ENCODE peak calls at places on chromosomes 3 and 15, in five cellular contexts. One of them, this sample, is unnamed.

GRCh38 chr15:90743407-90743806 is 26.3 kb downstream of the BLM start:
- DNase-seq in pancreas: no peak
- DNase-seq in fibroblast of mammary gland: no peak
- DNase-seq in A549: no peak
- DNase-seq in astrocyte: no peak
- DNase-seq in this sample: no peak

GRCh38 chr3:172323894-172324590 is 124.2 kb downstream of the GHSR start:
- DNase-seq in fibroblast of mammary gland: peak; percentile 67
- DNase-seq in pancreas: no peak
- DNase-seq in A549: peak; percentile 21
- DNase-seq in astrocyte: peak; percentile 99
- DNase-seq in this sample: no peak

GRCh38 chr3:72579191-72579580 is 269.1 kb downstream of the SHQ1 start:
- DNase-seq in A549: no peak
- DNase-seq in astrocyte: no peak
- DNase-seq in pancreas: no peak
- DNase-seq in fibroblast of mammary gland: no peak
- DNase-seq in this sample: no peak

GRCh38 chr15:90291679-90292356 is 26.3 kb downstream of the NGRN start:
- DNase-seq in pancreas: no peak
- DNase-seq in fibroblast of mammary gland: peak; percentile 24
- DNase-seq in A549: peak; percentile 71
- DNase-seq in astrocyte: no peak
- DNase-seq in this sample: peak; percentile 34

GRCh38 chr3:161275919-161276318 is 54.8 kb downstream of the NMD3 start:
- DNase-seq in astrocyte: no peak
- DNase-seq in pancreas: no peak
- DNase-seq in A549: no peak
- DNase-seq in fibroblast of mammary gland: no peak
- DNase-seq in this sample: no peak

GRCh38 chr3:195352895-195353488 is 82.0 kb upstream of the XXYLT1 start:
- DNase-seq in astrocyte: peak; percentile 53
- DNase-seq in fibroblast of mammary gland: peak; percentile 65
- DNase-seq in pancreas: no peak
- DNase-seq in A549: peak; percentile 54
- DNase-seq in this sample: no peak

GRCh38 chr3:165206454-165207266 is 10.5 kb upstream of the SLITRK3 start:
- DNase-seq in astrocyte: peak; percentile 61
- DNase-seq in pancreas: peak; percentile 86
- DNase-seq in A549: peak; percentile 80
- DNase-seq in fibroblast of mammary gland: peak; percentile 80
- DNase-seq in this sample: peak; percentile 10

GRCh38 chr3:11641683-11642407 is 1.9 kb downstream of the VGLL4 start:
- DNase-seq in pancreas: no peak
- DNase-seq in fibroblast of mammary gland: peak; percentile 67
- DNase-seq in astrocyte: peak; percentile 60
- DNase-seq in A549: no peak
- DNase-seq in this sample: no peak

GRCh38 chr15:74378853-74379252 is 11.4 kb upstream of the CYP11A1 start:
- DNase-seq in astrocyte: peak; percentile 83
- DNase-seq in pancreas: no peak
- DNase-seq in fibroblast of mammary gland: no peak
- DNase-seq in A549: peak; percentile 21
- DNase-seq in this sample: no peak

GRCh38 chr3:196207159-196207832 is 3.9 kb downstream of the ZDHHC19 start:
- DNase-seq in astrocyte: no peak
- DNase-seq in pancreas: no peak
- DNase-seq in fibroblast of mammary gland: no peak
- DNase-seq in A549: no peak
- DNase-seq in this sample: no peak

GRCh38 chr3:152586974-152587373 is 248.0 kb upstream of the P2RY1 start:
- DNase-seq in A549: no peak
- DNase-seq in astrocyte: no peak
- DNase-seq in pancreas: no peak
- DNase-seq in fibroblast of mammary gland: no peak
- DNase-seq in this sample: no peak
- TF ChIP-seq CTCF in A549: no peak
- TF ChIP-seq CTCF in astrocyte: no peak
- TF ChIP-seq CTCF in pancreas: no peak
- TF ChIP-seq CTCF in fibroblast of mammary gland: no peak
- TF ChIP-seq CTCF in this sample: no peak

GRCh38 chr3:122680381-122681293 is at the start of gene PARP14:
- DNase-seq in pancreas: peak; percentile 81
- DNase-seq in A549: peak; percentile 52
- DNase-seq in fibroblast of mammary gland: peak; percentile 62
- DNase-seq in astrocyte: peak; percentile 58
- DNase-seq in this sample: no peak

GRCh38 chr3:122679085-122679466 is 1.6 kb upstream of the PARP14 start:
- DNase-seq in pancreas: peak; percentile 78
- DNase-seq in astrocyte: peak; percentile 47
- DNase-seq in fibroblast of mammary gland: peak; percentile 81
- DNase-seq in A549: peak; percentile 82
- DNase-seq in this sample: no peak

GRCh38 chr3:122679467-122680291 is 960 bp upstream of the PARP14 start:
- DNase-seq in fibroblast of mammary gland: peak; percentile 12
- DNase-seq in A549: peak; percentile 10
- DNase-seq in pancreas: no peak
- DNase-seq in astrocyte: no peak
- DNase-seq in this sample: no peak

GRCh38 chr3:122681294-122682015 is 816 bp downstream of the PARP14 start:
- DNase-seq in A549: no peak
- DNase-seq in pancreas: no peak
- DNase-seq in fibroblast of mammary gland: peak; percentile 11
- DNase-seq in astrocyte: no peak
- DNase-seq in this sample: no peak

DNA sequence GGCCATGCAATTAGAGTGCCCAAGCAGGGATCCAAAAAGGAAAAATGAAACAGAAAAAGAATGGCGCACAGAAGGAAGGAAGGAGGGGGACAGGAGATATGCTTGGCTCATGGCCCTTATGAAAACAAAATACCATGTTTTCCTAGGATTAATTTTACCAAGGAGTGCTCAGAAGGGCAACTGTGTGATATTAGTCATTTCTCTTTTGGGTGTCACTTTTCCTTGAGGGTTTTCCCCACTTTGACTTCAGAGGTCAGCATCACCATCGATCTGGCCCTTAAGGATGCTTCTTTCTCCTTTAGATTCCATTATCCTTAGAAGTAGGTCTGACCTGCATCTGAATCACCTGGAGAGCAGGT is 1.4 kb downstream of the PARP14 start:
- DNase-seq in pancreas: no peak
- DNase-seq in astrocyte: no peak
- DNase-seq in fibroblast of mammary gland: no peak
- DNase-seq in A549: no peak
- DNase-seq in this sample: no peak
- H3K4me3 ChIP-seq in pancreas: peak overlapping the region; percentile 80
- H3K4me3 ChIP-seq in astrocyte: no peak overlapping the region
- H3K4me3 ChIP-seq in fibroblast of mammary gland: peak overlapping the region; percentile 86
- H3K4me3 ChIP-seq in A549: peak overlapping the region; percentile 73
- H3K4me3 ChIP-seq in this sample: peak overlapping the region; percentile 70

GRCh38 chr3:189169728-189170127 is 2.0 kb upstream of the TPRG1 start:
- DNase-seq in A549: no peak
- DNase-seq in astrocyte: no peak
- DNase-seq in fibroblast of mammary gland: no peak
- DNase-seq in pancreas: no peak
- DNase-seq in this sample: no peak
- TF ChIP-seq CTCF in A549: no peak
- TF ChIP-seq CTCF in astrocyte: peak; percentile 14
- TF ChIP-seq CTCF in fibroblast of mammary gland: no peak
- TF ChIP-seq CTCF in pancreas: no peak
- TF ChIP-seq CTCF in this sample: peak; percentile 37

DNA sequence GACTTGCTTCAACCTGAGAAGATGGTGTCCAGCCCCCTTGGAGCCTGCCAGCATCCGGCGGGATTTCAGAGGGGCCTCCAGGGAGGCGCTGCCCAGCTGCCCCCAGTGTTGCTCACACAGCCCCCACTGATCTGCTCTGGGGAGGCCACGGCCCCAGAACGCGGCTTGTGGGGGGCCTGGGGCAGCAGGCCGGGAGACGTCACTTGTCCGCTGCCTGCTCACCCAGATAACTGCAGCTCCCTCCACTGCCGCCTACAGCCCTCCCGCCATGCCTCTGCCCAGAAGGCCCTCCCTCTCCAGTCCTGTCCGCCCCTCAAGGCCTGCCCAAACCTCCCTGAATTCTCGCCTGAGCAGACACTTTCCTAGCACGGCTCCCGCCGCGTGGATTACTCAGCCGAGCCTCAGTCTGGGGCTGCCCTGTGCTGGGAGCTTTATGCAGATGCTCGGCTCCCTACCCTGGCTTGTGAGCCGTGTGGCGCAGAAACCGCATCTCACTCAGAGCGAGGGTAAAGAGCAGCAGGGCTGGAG is 17.2 kb upstream of the ADIPOQ start:
- DNase-seq in A549: no peak
- DNase-seq in astrocyte: peak; percentile 69
- DNase-seq in pancreas: peak; percentile 56
- DNase-seq in fibroblast of mammary gland: peak; percentile 69
- DNase-seq in this sample: no peak
- H3K4me3 ChIP-seq in A549: no peak overlapping the region
- H3K4me3 ChIP-seq in astrocyte: peak overlapping the region; percentile 31
- H3K4me3 ChIP-seq in pancreas: no peak overlapping the region
- H3K4me3 ChIP-seq in fibroblast of mammary gland: peak overlapping the region; percentile 4
- H3K4me3 ChIP-seq in this sample: no peak overlapping the region

GRCh38 chr3:21290557-21290956 is 460.5 kb downstream of the ZNF385D start:
- DNase-seq in astrocyte: no peak
- DNase-seq in pancreas: no peak
- DNase-seq in fibroblast of mammary gland: no peak
- DNase-seq in A549: peak; percentile 2
- DNase-seq in this sample: no peak
- TF ChIP-seq CTCF in astrocyte: peak; percentile 43
- TF ChIP-seq CTCF in pancreas: no peak
- TF ChIP-seq CTCF in fibroblast of mammary gland: peak; percentile 68
- TF ChIP-seq CTCF in A549: peak; percentile 29
- TF ChIP-seq CTCF in this sample: peak; percentile 21

DNA sequence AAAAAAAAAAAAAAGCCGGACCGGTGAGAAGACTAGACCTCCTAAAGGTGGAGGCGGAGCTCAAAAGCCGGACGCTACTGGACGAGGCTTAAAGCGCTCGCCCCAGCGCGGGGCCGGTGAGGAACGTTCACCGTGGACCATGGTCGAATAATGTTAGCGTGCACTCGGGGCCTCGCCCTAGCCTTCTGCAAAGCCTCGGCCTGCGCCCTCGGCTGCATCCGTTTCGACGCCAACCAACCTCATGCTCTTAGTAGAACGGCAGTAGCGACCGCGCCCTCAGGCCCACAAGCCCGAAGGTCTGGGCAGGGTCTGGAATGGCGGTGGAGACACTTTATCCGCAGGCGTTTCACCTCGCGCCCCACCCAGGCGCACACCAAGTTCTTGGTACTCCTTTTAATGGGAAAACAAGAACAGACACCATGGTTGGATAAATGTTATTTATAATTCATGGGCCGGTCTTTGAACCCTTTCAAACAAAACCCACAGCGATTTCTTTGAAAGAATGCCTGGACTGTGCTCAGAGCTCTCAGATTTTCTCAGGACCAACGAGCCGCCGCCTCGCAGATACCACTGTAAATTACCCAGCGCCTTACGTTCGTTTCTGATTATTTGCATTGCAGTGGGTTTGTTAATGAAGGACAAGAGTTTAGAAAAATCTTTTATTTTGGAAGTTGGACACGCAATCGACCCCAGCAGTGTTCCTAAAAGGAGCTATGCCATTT is 1.3 kb upstream of the ISL2 start:
- DNase-seq in astrocyte: no peak
- DNase-seq in pancreas: no peak
- DNase-seq in fibroblast of mammary gland: no peak
- DNase-seq in A549: no peak
- DNase-seq in this sample: no peak
- H3K4me3 ChIP-seq in astrocyte: no peak overlapping the region
- H3K4me3 ChIP-seq in pancreas: no peak overlapping the region
- H3K4me3 ChIP-seq in fibroblast of mammary gland: no peak overlapping the region
- H3K4me3 ChIP-seq in A549: peak overlapping the region; percentile 54
- H3K4me3 ChIP-seq in this sample: peak overlapping the region; percentile 72

DNA sequence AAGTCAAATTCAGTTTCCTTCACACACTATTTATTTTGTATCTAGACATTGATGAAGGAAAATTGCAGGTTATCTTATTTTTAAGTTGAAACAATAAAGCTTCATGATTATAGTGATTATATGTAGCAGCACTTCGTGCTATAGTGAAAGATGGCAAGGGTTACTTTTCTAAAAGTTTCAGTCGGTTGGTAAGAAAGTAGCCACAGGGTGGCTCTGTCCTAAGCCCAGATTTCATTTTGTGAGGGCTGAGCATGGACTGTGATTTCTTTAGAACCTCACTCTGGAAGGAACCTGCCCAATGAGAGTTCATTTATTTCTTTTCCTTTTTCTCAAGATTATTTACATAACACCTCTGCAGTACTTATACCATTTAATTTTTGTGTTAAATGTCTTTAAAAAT is 66.5 kb downstream of the NME9 start:
- DNase-seq in pancreas: no peak
- DNase-seq in A549: peak; percentile 0
- DNase-seq in astrocyte: no peak
- DNase-seq in fibroblast of mammary gland: no peak
- DNase-seq in this sample: no peak
- TF ChIP-seq CTCF in pancreas: no peak
- TF ChIP-seq CTCF in A549: no peak
- TF ChIP-seq CTCF in astrocyte: no peak
- TF ChIP-seq CTCF in fibroblast of mammary gland: no peak
- TF ChIP-seq CTCF in this sample: no peak